ENCODE peak calls at places on chromosomes 5 and 9, in seven cellular contexts. A is AG04450, B is heart right ventricle, D is thyroid gland, X is uterus, S is brain microvascular endothelial cell, I is left lung. P is an unnamed sample.
A peak's percentile ranks its signal among the peaks of the same experiment; 100 is the strongest.

GRCh38 chr5:111254613-111255012 is 30.4 kb downstream of the CAMK4 start:
- DNase-seq in A (no peak), B (no peak), D (no peak), X (no peak), S (peak; percentile 9), I (no peak), P (no peak)

GRCh38 chr9:128969491-128969890 is 22.0 kb downstream of the NUP188 start:
- DNase-seq in A (no peak), B (no peak), D (no peak), X (no peak), S (peak; percentile 61), I (no peak), P (no peak)

GRCh38 chr5:138543730-138544104 is 681 bp upstream of the ETF1 start:
- DNase-seq in A (no peak), B (no peak), D (no peak), X (no peak), S (no peak), I (no peak), P (no peak)

GRCh38 chr5:14184725-14185124 is 41.6 kb downstream of the TRIO start:
- DNase-seq in A (no peak), B (no peak), D (no peak), X (peak; percentile 75), S (no peak), I (no peak), P (no peak)

GRCh38 chr5:132099905-132100304 is 26.3 kb downstream of the CSF2 start:
- DNase-seq in A (no peak), B (no peak), D (no peak), X (no peak), S (no peak), I (no peak), P (no peak)

GRCh38 chr5:172380992-172381643 is 73.2 kb downstream of the SH3PXD2B start:
- DNase-seq in A (peak; percentile 30), B (peak; percentile 43), D (peak; percentile 93), X (peak; percentile 64), S (no peak), I (no peak), P (no peak)

GRCh38 chr9:134881313-134881670 is 682 bp downstream of the FCN2 start:
- DNase-seq in A (no peak), B (no peak), D (no peak), X (no peak), S (no peak), I (no peak), P (peak; percentile 42)

GRCh38 chr5:13866792-13867191 is 77.7 kb downstream of the DNAH5 start:
- DNase-seq in A (no peak), B (peak; percentile 10), D (no peak), X (no peak), S (peak; percentile 47), I (no peak), P (no peak)

GRCh38 chr5:16411235-16411634 is 54.4 kb downstream of the ZNF622 start:
- DNase-seq in A (no peak), B (no peak), D (no peak), X (no peak), S (no peak), I (no peak), P (no peak)

GRCh38 chr9:69577123-69577522 is 95.0 kb downstream of the APBA1 start:
- DNase-seq in A (no peak), B (no peak), D (no peak), X (no peak), S (no peak), I (no peak), P (no peak)

GRCh38 chr9:126690431-126691051 is 76.8 kb downstream of the LMX1B start:
- DNase-seq in A (no peak), B (peak; percentile 25), D (peak; percentile 54), X (no peak), S (no peak), I (peak; percentile 75), P (peak; percentile 54)

GRCh38 chr9:79134654-79135053 is 437.1 kb upstream of the TLE4 start:
- DNase-seq in A (no peak), B (no peak), D (no peak), X (no peak), S (peak; percentile 5), I (no peak), P (no peak)

GRCh38 chr9:114048533-114049452 is 29.3 kb downstream of the AMBP start:
- DNase-seq in A (no peak), B (no peak), D (no peak), X (no peak), S (no peak), I (peak; percentile 77), P (no peak)

GRCh38 chr9:128495804-128496417 is 8.6 kb upstream of the GLE1 start:
- DNase-seq in A (no peak), B (no peak), D (no peak), X (no peak), S (no peak), I (no peak), P (no peak)

GRCh38 chr5:105956456-105957177 is 1714.1 kb downstream of the EFNA5 start:
- DNase-seq in A (no peak), B (no peak), D (no peak), X (no peak), S (no peak), I (no peak), P (no peak)

GRCh38 chr9:126700296-126700695 is 86.6 kb downstream of the LMX1B start:
- DNase-seq in A (no peak), B (no peak), D (no peak), X (no peak), S (no peak), I (no peak), P (no peak)

GRCh38 chr5:50966986-50967385 is 300.5 kb downstream of the PARP8 start:
- DNase-seq in A (no peak), B (no peak), D (no peak), X (no peak), S (no peak), I (no peak), P (no peak)

GRCh38 chr5:116452774-116453368 is 121.8 kb downstream of the SEMA6A start:
- DNase-seq in A (no peak), B (no peak), D (no peak), X (no peak), S (no peak), I (no peak), P (no peak)

GRCh38 chr9:98967257-98967656 is 23.6 kb downstream of the COL15A1 start:
- DNase-seq in A (no peak), B (no peak), D (no peak), X (no peak), S (no peak), I (no peak), P (no peak)

GRCh38 chr5:20678814-20679298 is 690.9 kb upstream of the CDH18 start:
- DNase-seq in A (peak; percentile 41), B (no peak), D (no peak), X (no peak), S (peak; percentile 60), I (no peak), P (no peak)

GRCh38 chr9:76537150-76537646 is 78.2 kb downstream of the GCNT1 start:
- DNase-seq in A (no peak), B (peak; percentile 34), D (peak; percentile 79), X (peak; percentile 63), S (no peak), I (no peak), P (no peak)

GRCh38 chr5:29905626-29906353 is 1287.7 kb upstream of the CDH6 start:
- DNase-seq in A (no peak), B (no peak), D (no peak), X (no peak), S (no peak), I (no peak), P (no peak)

GRCh38 chr5:29897916-29898315 is 1295.6 kb upstream of the CDH6 start:
- DNase-seq in A (no peak), B (no peak), D (no peak), X (no peak), S (no peak), I (no peak), P (no peak)

GRCh38 chr5:29899583-29899982 is 1293.9 kb upstream of the CDH6 start:
- DNase-seq in A (no peak), B (no peak), D (no peak), X (no peak), S (no peak), I (no peak), P (no peak)

GRCh38 chr5:29902859-29903258 is 1290.6 kb upstream of the CDH6 start:
- DNase-seq in A (no peak), B (no peak), D (no peak), X (no peak), S (no peak), I (no peak), P (no peak)
- H3K4me3 ChIP-seq in A (no peak overlapping the region), B (no peak overlapping the region), D (no peak overlapping the region), X (no peak overlapping the region), S (no peak overlapping the region), I (no peak overlapping the region), P (no peak overlapping the region)

DNA sequence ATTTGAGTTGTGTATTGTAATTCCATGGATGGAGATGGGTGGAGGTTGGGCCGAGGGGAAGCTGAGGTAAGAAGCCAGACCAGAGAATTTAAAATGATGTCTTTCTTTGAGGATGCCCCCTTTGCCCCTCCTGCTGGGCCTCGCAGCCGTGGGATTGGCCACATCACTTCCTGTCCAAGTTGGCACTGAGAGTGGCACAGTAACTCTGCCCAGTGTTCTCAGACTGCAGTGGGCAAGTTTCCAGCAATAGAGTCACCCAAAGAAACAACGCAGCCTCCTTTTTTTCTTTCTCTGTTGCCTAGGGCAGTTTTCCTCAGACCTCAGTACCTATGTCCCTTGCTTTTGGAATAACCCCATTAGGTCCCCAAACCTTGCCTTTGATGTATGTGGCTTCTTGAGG is 306.6 kb upstream of the DMRT1 start:
- DNase-seq in A (no peak), B (peak; percentile 67), D (peak; percentile 26), X (no peak), S (no peak), I (no peak), P (no peak)
- H3K27ac ChIP-seq in A (no peak overlapping the region), B (peak overlapping the region; percentile 42), D (no peak overlapping the region), X (peak overlapping the region; percentile 22), S (no peak overlapping the region), I (no peak overlapping the region), P (no peak overlapping the region)

GRCh38 chr5:4640793-4641192 is 499.3 kb upstream of the ADAMTS16 start:
- DNase-seq in A (no peak), B (no peak), D (no peak), X (no peak), S (no peak), I (no peak), P (no peak)
- TF ChIP-seq CTCF in A (no peak), B (no peak), D (no peak), X (no peak), S (peak; percentile 44), I (no peak), P (no peak)

DNA sequence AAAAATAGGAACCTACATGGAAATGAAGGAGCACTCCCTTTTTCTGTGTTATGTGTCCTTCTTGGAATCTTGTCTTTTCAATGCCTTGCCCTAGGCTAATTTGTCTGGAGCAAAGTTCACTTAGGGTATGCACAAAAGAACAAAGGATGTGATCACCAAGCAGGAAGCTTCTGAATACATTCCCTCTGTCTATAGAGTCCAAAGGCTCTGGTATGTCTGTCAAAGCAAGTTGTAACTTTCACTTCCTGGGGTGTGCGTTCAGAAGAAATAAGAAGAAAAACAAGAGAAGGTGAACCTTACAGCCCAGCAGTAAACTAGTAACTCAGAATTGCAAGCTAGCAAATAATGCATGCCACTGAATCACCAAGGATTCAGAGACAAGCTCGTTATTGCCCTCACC is 31.7 kb upstream of the CDH6 start:
- DNase-seq in A (no peak), B (no peak), D (no peak), X (no peak), S (peak; percentile 25), I (no peak), P (no peak)
- H3K4me3 ChIP-seq in A (no peak overlapping the region), B (no peak overlapping the region), D (no peak overlapping the region), X (no peak overlapping the region), S (peak overlapping the region; percentile 23), I (no peak overlapping the region), P (no peak overlapping the region)